ENCODE peak calls at places on chromosomes 2 and 18, in ten cellular contexts. M is AG08395; Y is activated naive CD4-positive, alpha-beta T cell treated with anti-CD3 and anti-CD28 coated beads, Interleukin-2, amount 10 ng/mL, durations not matched to agents 7 days and 5 days; B is cortex of kidney; Q is T-helper 17 cell; J is lung; L is anterior cingulate cortex; S is AG10803; V is thyroid gland; U is EH. C is an unnamed sample.

GRCh38 chr2:64784168-64785061 is 130.7 kb upstream of the SERTAD2 start:
- DNase-seq in M (no peak), Y (no peak), B (no peak), Q (no peak), J (no peak), L (no peak), S (no peak), V (no peak), U (no peak), C (no peak)

GRCh38 chr2:78839259-78839658 is 186.2 kb upstream of the REG3G start:
- DNase-seq in M (no peak), Y (no peak), B (no peak), Q (no peak), J (no peak), L (no peak), S (no peak), V (no peak), U (no peak), C (no peak)

GRCh38 chr2:30371772-30372373 is 75.2 kb upstream of the LCLAT1 start:
- DNase-seq in M (peak; percentile 72), Y (no peak), B (no peak), Q (no peak), J (no peak), L (no peak), S (peak; percentile 98), V (no peak), U (peak; percentile 80), C (no peak)

GRCh38 chr2:173122936-173123335 is 47.3 kb downstream of the MAP3K20 start:
- DNase-seq in M (no peak), Y (no peak), B (no peak), Q (no peak), J (no peak), L (no peak), S (peak; percentile 52), V (no peak), U (peak; percentile 73), C (no peak)

GRCh38 chr18:48838921-48839818 is 111.6 kb downstream of the SMAD7 start:
- DNase-seq in M (peak; percentile 86), Y (no peak), B (no peak), Q (no peak), J (no peak), L (no peak), S (peak; percentile 82), V (no peak), U (peak; percentile 96), C (no peak)

GRCh38 chr2:197997083-197997541 is 192.7 kb downstream of the PLCL1 start:
- DNase-seq in M (no peak), Y (no peak), B (no peak), Q (no peak), J (no peak), L (no peak), S (no peak), V (peak; percentile 58), U (no peak), C (no peak)

GRCh38 chr2:207766697-207767460 is 2.8 kb downstream of the FZD5 start:
- DNase-seq in M (no peak), Y (no peak), B (no peak), Q (no peak), J (no peak), L (no peak), S (no peak), V (peak; percentile 41), U (no peak), C (no peak)

GRCh38 chr2:37625781-37626548 is 45.5 kb downstream of the CDC42EP3 start:
- DNase-seq in M (no peak), Y (peak; percentile 65), B (no peak), Q (peak; percentile 45), J (no peak), L (no peak), S (peak; percentile 79), V (no peak), U (no peak), C (no peak)

GRCh38 chr18:26301681-26302080 is 75.4 kb downstream of the TAF4B start:
- DNase-seq in M (no peak), Y (no peak), B (no peak), Q (no peak), J (no peak), L (no peak), S (peak; percentile 65), V (peak; percentile 48), U (peak; percentile 10), C (no peak)

GRCh38 chr2:210630904-210631560 is 74.6 kb downstream of the CPS1 start:
- DNase-seq in M (no peak), Y (no peak), B (no peak), Q (no peak), J (no peak), L (no peak), S (no peak), V (no peak), U (no peak), C (no peak)

GRCh38 chr2:239938651-239939486 is 86.3 kb downstream of the NDUFA10 start:
- DNase-seq in M (no peak), Y (no peak), B (no peak), Q (no peak), J (no peak), L (no peak), S (no peak), V (no peak), U (no peak), C (no peak)

GRCh38 chr2:34261701-34262100 is 662.6 kb upstream of the FAM98A start:
- DNase-seq in M (no peak), Y (no peak), B (no peak), Q (no peak), J (no peak), L (no peak), S (no peak), V (no peak), U (no peak), C (no peak)

GRCh38 chr18:73487956-73488355 is 620.2 kb upstream of the NETO1 start:
- DNase-seq in M (no peak), Y (no peak), B (no peak), Q (no peak), J (no peak), L (no peak), S (peak; percentile 28), V (no peak), U (peak; percentile 23), C (no peak)

GRCh38 chr2:72350852-72351251 is 203.2 kb upstream of the CYP26B1 start:
- DNase-seq in M (no peak), Y (no peak), B (no peak), Q (no peak), J (no peak), L (no peak), S (no peak), V (no peak), U (no peak), C (no peak)

GRCh38 chr2:71505086-71505769 is 51.9 kb downstream of the DYSF start:
- DNase-seq in M (no peak), Y (no peak), B (no peak), Q (no peak), J (no peak), L (no peak), S (no peak), V (no peak), U (peak; percentile 6), C (no peak)

GRCh38 chr2:172087191-172087779 is 2.0 kb downstream of the DLX1 start:
- DNase-seq in M (no peak), Y (no peak), B (no peak), Q (no peak), J (no peak), L (no peak), S (no peak), V (no peak), U (peak; percentile 32), C (no peak)

GRCh38 chr2:239059854-239060253 is 212.0 kb downstream of the TWIST2 start:
- DNase-seq in M (no peak), Y (no peak), B (no peak), Q (no peak), J (no peak), L (no peak), S (no peak), V (no peak), U (no peak), C (no peak)

GRCh38 chr2:95207111-95207961 is at the start of gene ZNF892:
- DNase-seq in M (peak; percentile 97), Y (peak; percentile 86), B (peak; percentile 85), Q (peak; percentile 51), J (peak; percentile 94), L (peak; percentile 86), S (peak; percentile 86), V (peak; percentile 94), U (peak; percentile 88), C (peak; percentile 55)

GRCh38 chr2:100939445-100939844 is 62.6 kb upstream of the RPL31 start:
- DNase-seq in M (no peak), Y (no peak), B (no peak), Q (no peak), J (no peak), L (no peak), S (no peak), V (no peak), U (no peak), C (no peak)

GRCh38 chr2:45617496-45617895 is 6.4 kb upstream of the SRBD1 start:
- DNase-seq in M (no peak), Y (no peak), B (no peak), Q (no peak), J (no peak), L (no peak), S (no peak), V (no peak), U (no peak), C (no peak)

GRCh38 chr2:99680946-99681345 is 191.1 kb upstream of the REV1 start:
- DNase-seq in M (peak; percentile 88), Y (no peak), B (no peak), Q (no peak), J (no peak), L (no peak), S (peak; percentile 83), V (no peak), U (peak; percentile 76), C (no peak)

GRCh38 chr2:211931314-211931713 is 607.3 kb downstream of the ERBB4 start:
- DNase-seq in M (no peak), Y (no peak), B (no peak), Q (no peak), J (no peak), L (no peak), S (no peak), V (no peak), U (no peak), C (no peak)

GRCh38 chr18:49207373-49207772 is 253.1 kb downstream of the DYM start:
- DNase-seq in M (peak; percentile 21), Y (no peak), B (no peak), Q (no peak), J (no peak), L (no peak), S (peak; percentile 48), V (no peak), U (peak; percentile 58), C (no peak)

GRCh38 chr2:127770973-127771735 is 39.8 kb downstream of the WDR33 start:
- DNase-seq in M (peak; percentile 15), Y (no peak), B (no peak), Q (no peak), J (no peak), L (no peak), S (peak; percentile 79), V (no peak), U (peak; percentile 89), C (no peak)

GRCh38 chr2:71802556-71802955 is 345.1 kb downstream of the CYP26B1 start:
- DNase-seq in M (no peak), Y (no peak), B (no peak), Q (no peak), J (no peak), L (no peak), S (no peak), V (no peak), U (no peak), C (no peak)

GRCh38 chr18:51072586-51073303 is 42.7 kb downstream of the SMAD4 start:
- DNase-seq in M (no peak), Y (no peak), B (no peak), Q (no peak), J (no peak), L (no peak), S (no peak), V (no peak), U (no peak), C (no peak)

GRCh38 chr2:55364189-55365055 is 55.2 kb downstream of the CCDC88A start:
- DNase-seq in M (peak; percentile 85), Y (no peak), B (no peak), Q (no peak), J (peak; percentile 62), L (no peak), S (peak; percentile 96), V (peak; percentile 43), U (peak; percentile 96), C (no peak)

GRCh38 chr18:60188943-60189342 is 183.6 kb downstream of the MC4R start:
- DNase-seq in M (peak; percentile 4), Y (no peak), B (no peak), Q (no peak), J (no peak), L (no peak), S (peak; percentile 23), V (no peak), U (no peak), C (no peak)